ENCODE peak calls at places on chromosomes 4 and X, in nine cellular contexts. U, W, S, E, H, V, N, X and F are unnamed samples.

GRCh38 chrX:105645667-105646354 is 176.5 kb upstream of the NRK start:
- DNase-seq in U (peak; percentile 7), W (no peak), S (no peak), E (no peak), H (no peak), V (no peak), N (no peak), X (no peak), F (no peak)

GRCh38 chrX:16185725-16186136 is 18.4 kb downstream of the MAGEB17 start:
- DNase-seq in U (peak; percentile 88), W (no peak), S (no peak), E (peak; percentile 30), H (peak; percentile 61), V (no peak), N (no peak), X (no peak), F (peak; percentile 4)

GRCh38 chrX:134654398-134655012 is 3.8 kb downstream of the PLAC1 start:
- DNase-seq in U (no peak), W (no peak), S (no peak), E (no peak), H (no peak), V (no peak), N (no peak), X (no peak), F (peak; percentile 15)

GRCh38 chr4:1072830-1073446 is 40.4 kb downstream of the RNF212 start:
- DNase-seq in U (peak; percentile 28), W (peak; percentile 53), S (no peak), E (peak; percentile 69), H (peak; percentile 30), V (peak; percentile 74), N (peak; percentile 61), X (peak; percentile 14), F (peak; percentile 58)

GRCh38 chr4:173167793-173168395 is 717 bp upstream of the GALNT7 start:
- DNase-seq in U (peak; percentile 40), W (peak; percentile 9), S (peak; percentile 19), E (peak; percentile 57), H (peak; percentile 34), V (peak; percentile 48), N (no peak), X (peak; percentile 4), F (peak; percentile 35)

GRCh38 chr4:11799182-11799581 is 370.5 kb upstream of the HS3ST1 start:
- DNase-seq in U (no peak), W (no peak), S (no peak), E (no peak), H (no peak), V (peak; percentile 27), N (no peak), X (no peak), F (no peak)

GRCh38 chr4:165476214-165477098 is 97.6 kb downstream of the CPE start:
- DNase-seq in U (peak; percentile 79), W (no peak), S (no peak), E (no peak), H (no peak), V (no peak), N (no peak), X (no peak), F (no peak)

GRCh38 chr4:114093221-114093715 is 113.8 kb upstream of the ARSJ start:
- DNase-seq in U (no peak), W (no peak), S (no peak), E (no peak), H (no peak), V (no peak), N (no peak), X (no peak), F (no peak)

GRCh38 chrX:8784162-8784561 is 17.0 kb downstream of the FAM9A start:
- DNase-seq in U (no peak), W (no peak), S (no peak), E (no peak), H (no peak), V (no peak), N (no peak), X (no peak), F (no peak)

GRCh38 chr4:113588895-113589668 is 172.5 kb downstream of the CAMK2D start:
- DNase-seq in U (peak; percentile 19), W (no peak), S (no peak), E (no peak), H (no peak), V (no peak), N (no peak), X (no peak), F (no peak)

GRCh38 chr4:83316459-83317170 is 18.0 kb downstream of the HPSE start:
- DNase-seq in U (no peak), W (no peak), S (no peak), E (no peak), H (no peak), V (no peak), N (no peak), X (no peak), F (no peak)

GRCh38 chrX:98071331-98071730 is 1187.6 kb downstream of the RPA4 start:
- DNase-seq in U (no peak), W (no peak), S (no peak), E (no peak), H (no peak), V (no peak), N (no peak), X (no peak), F (no peak)

GRCh38 chrX:24925430-24925829 is 90.3 kb downstream of the ARX start:
- DNase-seq in U (peak; percentile 4), W (no peak), S (no peak), E (no peak), H (no peak), V (no peak), N (no peak), X (no peak), F (no peak)

GRCh38 chrX:20046864-20047263 is 56.0 kb upstream of the BCLAF3 start:
- DNase-seq in U (no peak), W (no peak), S (no peak), E (no peak), H (no peak), V (no peak), N (no peak), X (no peak), F (no peak)

GRCh38 chr4:6095023-6095817 is 77.0 kb upstream of the C4orf50 start:
- DNase-seq in U (peak; percentile 12), W (no peak), S (no peak), E (no peak), H (no peak), V (no peak), N (no peak), X (no peak), F (no peak)

GRCh38 chr4:1604181-1604705 is 79.9 kb downstream of the FAM53A start:
- DNase-seq in U (peak; percentile 10), W (no peak), S (no peak), E (peak; percentile 42), H (no peak), V (no peak), N (no peak), X (no peak), F (no peak)

GRCh38 chr4:153143527-153144348 is 60.5 kb upstream of the TRIM2 start:
- DNase-seq in U (peak; percentile 74), W (no peak), S (peak; percentile 58), E (no peak), H (no peak), V (peak; percentile 35), N (no peak), X (no peak), F (no peak)

GRCh38 chr4:138455097-138455496 is 212.9 kb upstream of the SLC7A11 start:
- DNase-seq in U (no peak), W (no peak), S (no peak), E (no peak), H (no peak), V (no peak), N (no peak), X (no peak), F (no peak)

GRCh38 chr4:107299646-107300045 is 263.5 kb upstream of the DKK2 start:
- DNase-seq in U (peak; percentile 79), W (no peak), S (no peak), E (no peak), H (no peak), V (no peak), N (no peak), X (no peak), F (no peak)

GRCh38 chr4:113697429-113697828 is 64.1 kb downstream of the CAMK2D start:
- DNase-seq in U (no peak), W (no peak), S (no peak), E (no peak), H (no peak), V (no peak), N (no peak), X (no peak), F (no peak)